ENCODE peak calls at places on chromosome 20, in five cellular contexts. W, U, I, F and K are unnamed samples.

GRCh38 chr20:43066061-43066575 is 123.6 kb downstream of the PTPRT start:
- DNase-seq in W (no peak), U (no peak), I (no peak), F (no peak), K (no peak)

GRCh38 chr20:46835418-46835817 is 59.2 kb upstream of the EYA2 start:
- DNase-seq in W (no peak), U (no peak), I (no peak), F (no peak), K (no peak)

GRCh38 chr20:49727894-49728885 is 14.5 kb upstream of the B4GALT5 start:
- DNase-seq in W (no peak), U (no peak), I (no peak), F (no peak), K (no peak)

GRCh38 chr20:35952480-35953410 is 1.6 kb downstream of the SCAND1 start:
- DNase-seq in W (peak), U (no peak), I (no peak), F (no peak), K (no peak)

GRCh38 chr20:63543733-63544132 is 3.8 kb downstream of the SRMS start:
- DNase-seq in W (no peak), U (no peak), I (no peak), F (no peak), K (no peak)

GRCh38 chr20:46967647-46968046 is 73.0 kb downstream of the EYA2 start:
- DNase-seq in W (no peak), U (no peak), I (no peak), F (no peak), K (no peak)

GRCh38 chr20:59322813-59323469 is 22.5 kb downstream of the EDN3 start:
- DNase-seq in W (no peak), U (no peak), I (no peak), F (no peak), K (no peak)

GRCh38 chr20:47785900-47786762 is 850 bp upstream of the SULF2 start:
- DNase-seq in W (peak), U (peak), I (peak), F (peak), K (no peak)

GRCh38 chr20:3218307-3218988 is 9.2 kb downstream of the ITPA start:
- DNase-seq in W (peak), U (peak), I (peak), F (peak), K (peak)

GRCh38 chr20:51840865-51841264 is 38.5 kb upstream of the SALL4 start:
- DNase-seq in W (no peak), U (no peak), I (no peak), F (no peak), K (no peak)

GRCh38 chr20:6533828-6534388 is 233.6 kb upstream of the BMP2 start:
- DNase-seq in W (no peak), U (no peak), I (no peak), F (no peak), K (no peak)

GRCh38 chr20:21208999-21209398 is 83.1 kb downstream of the KIZ start:
- DNase-seq in W (no peak), U (no peak), I (no peak), F (no peak), K (no peak)

GRCh38 chr20:61170521-61170920 is 81.5 kb upstream of the CDH4 start:
- DNase-seq in W (no peak), U (no peak), I (no peak), F (no peak), K (no peak)

GRCh38 chr20:58467572-58468330 is 47.4 kb downstream of the APCDD1L start:
- DNase-seq in W (no peak), U (no peak), I (no peak), F (no peak), K (no peak)

GRCh38 chr20:20412750-20413149 is 44.8 kb downstream of the INSM1 start:
- DNase-seq in W (no peak), U (no peak), I (no peak), F (no peak), K (no peak)

DNA sequence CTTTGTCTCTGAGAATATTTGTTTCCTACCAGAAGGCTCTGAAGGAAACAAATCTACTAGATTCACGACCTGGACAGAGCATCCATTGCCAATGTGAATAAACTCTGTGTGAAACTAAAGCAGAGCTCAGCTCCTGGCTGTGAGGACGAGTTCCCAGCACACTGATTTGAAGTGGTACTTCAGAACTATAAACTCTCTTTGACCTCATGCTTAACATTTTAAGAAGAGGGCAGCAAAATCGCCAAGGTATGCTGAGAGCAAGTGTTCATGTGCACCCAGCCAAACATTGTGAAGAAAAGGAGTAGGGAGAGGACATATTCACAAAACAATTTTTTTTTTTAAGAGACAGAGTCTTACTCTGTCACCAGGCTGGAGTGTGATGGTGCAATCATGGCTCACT is 33.7 kb upstream of the ZNF133 start:
- DNase-seq in W (peak), U (no peak), I (no peak), F (no peak), K (no peak)
- H3K27ac ChIP-seq in W (no peak), U (no peak), I (no peak), F (no peak), K (no peak)

GRCh38 chr20:37354210-37355195 is 8.6 kb downstream of the SRC start:
- DNase-seq in W (no peak), U (no peak), I (peak), F (peak), K (no peak)

GRCh38 chr20:37353285-37353849 is 7.4 kb downstream of the SRC start:
- DNase-seq in W (no peak), U (no peak), I (peak), F (no peak), K (no peak)

GRCh38 chr20:37356387-37356786 is 10.4 kb downstream of the SRC start:
- DNase-seq in W (no peak), U (peak), I (peak), F (no peak), K (peak)

GRCh38 chr20:37356961-37357371 is 11.0 kb downstream of the SRC start:
- DNase-seq in W (no peak), U (no peak), I (no peak), F (no peak), K (no peak)

GRCh38 chr20:37355252-37356180 is 9.6 kb downstream of the SRC start:
- DNase-seq in W (no peak), U (no peak), I (no peak), F (no peak), K (no peak)
- H3K27ac ChIP-seq in W (no peak), U (no peak), I (no peak), F (no peak), K (peak)

DNA sequence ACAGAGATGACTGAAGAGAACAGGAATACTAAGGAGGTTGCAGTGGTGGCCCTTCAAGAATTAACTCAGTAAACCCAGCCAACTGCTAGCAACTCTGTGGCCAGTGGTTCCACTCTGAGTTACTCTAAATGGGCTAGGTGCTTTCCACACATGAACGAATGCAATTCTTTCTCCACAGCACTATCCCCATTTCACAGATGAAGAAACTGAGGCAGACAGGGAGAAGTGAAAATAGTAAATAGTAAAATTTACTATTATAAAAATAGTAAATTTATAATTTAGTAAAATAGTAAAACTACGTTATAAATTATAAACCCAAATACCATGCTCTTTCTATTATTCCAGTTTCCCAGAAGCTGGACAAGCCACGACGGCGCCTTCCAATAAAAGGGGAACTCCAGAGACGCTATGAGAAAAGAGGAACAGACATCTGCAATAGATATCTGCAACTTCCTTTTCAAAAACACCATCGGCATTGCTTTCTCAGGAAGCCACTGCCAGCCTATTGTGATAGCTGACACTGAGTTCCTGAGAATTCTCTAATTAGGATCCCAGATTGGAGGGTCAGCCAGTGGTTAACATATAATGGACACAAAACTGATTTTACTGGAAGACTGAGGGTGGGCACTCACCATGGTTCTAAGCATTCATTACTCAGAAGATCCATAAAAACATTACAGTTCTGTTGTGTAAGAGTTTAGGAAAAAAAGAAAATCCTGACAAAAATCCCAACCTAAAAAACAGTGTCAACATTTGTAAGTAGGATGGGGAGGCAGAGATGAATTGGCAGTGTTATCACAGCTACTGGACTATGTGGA is 16.2 kb downstream of the FKBP1A start:
- DNase-seq in W (no peak), U (no peak), I (peak), F (no peak), K (no peak)
- H3K27ac ChIP-seq in W (no peak), U (peak), I (no peak), F (no peak), K (peak)

DNA sequence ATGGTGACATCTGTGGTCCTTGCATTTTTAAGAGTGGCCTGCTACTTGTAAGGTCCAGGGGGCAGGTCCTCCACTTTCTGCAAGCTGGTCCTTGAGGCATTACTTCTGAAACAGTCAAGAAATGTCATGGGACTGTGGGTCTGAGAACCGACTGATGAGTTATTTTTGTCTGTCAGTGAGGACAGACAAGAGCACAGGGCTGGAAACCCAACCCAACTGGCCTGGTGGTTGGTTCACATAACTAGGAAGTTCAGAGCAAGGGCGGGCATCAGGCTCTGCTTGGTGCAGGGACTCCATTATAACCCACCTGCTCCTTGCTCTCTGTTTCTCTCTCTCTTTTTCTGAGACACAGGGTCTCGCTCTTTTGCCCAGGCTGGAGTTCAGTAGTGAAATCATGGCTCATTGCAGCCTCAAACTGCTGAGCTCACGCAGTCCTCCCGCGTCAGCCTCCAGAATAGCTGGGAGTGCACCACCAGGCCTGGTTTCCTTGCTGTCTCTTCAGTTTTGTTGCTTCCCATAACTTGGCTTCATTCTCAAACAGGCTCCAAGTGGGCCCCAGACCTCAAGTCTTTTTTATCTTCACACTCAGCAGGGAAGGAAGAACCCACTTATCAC is 9.2 kb downstream of the CST3 start:
- DNase-seq in W (no peak), U (no peak), I (no peak), F (no peak), K (no peak)
- H3K27ac ChIP-seq in W (no peak), U (peak), I (no peak), F (no peak), K (peak)

GRCh38 chr20:32007787-32008616 is 2.2 kb upstream of the CCM2L start:
- DNase-seq in W (no peak), U (peak), I (no peak), F (no peak), K (no peak)
- H3K27ac ChIP-seq in W (no peak), U (peak), I (no peak), F (no peak), K (no peak)

DNA sequence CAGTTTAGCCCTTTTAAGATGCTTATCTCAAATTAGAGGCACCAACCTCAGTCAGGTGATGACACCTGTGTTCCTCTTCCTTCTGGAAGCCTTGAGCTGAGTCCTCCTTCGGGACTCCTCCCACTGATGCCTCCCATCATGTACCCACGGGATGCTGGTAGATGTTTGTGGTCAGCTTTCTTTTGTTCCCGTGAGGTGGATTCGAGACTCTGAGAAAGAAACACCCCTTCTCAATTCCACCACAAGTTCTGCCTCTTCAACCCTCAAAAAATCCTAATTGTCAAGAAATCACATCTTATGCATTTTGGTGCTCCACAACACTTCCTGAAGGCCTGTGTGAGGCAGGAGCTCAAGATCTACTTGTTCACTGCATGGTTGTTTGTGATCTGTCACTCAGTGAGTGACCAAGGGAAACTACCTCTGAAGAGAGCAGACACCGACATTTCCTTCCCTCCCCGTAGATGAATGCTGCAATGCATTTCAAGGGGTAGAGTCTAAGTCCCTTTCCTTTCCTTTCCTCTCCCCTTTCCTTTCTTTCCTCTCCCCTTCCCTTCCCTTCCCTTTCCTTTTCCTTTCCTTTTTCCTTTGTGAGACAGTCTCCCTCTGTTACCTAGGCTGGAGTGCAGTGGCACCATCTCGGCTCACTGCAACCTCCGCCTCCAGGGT is 50.5 kb downstream of the PCNA start:
- DNase-seq in W (no peak), U (no peak), I (no peak), F (no peak), K (no peak)
- H3K27ac ChIP-seq in W (no peak), U (no peak), I (no peak), F (no peak), K (no peak)

DNA sequence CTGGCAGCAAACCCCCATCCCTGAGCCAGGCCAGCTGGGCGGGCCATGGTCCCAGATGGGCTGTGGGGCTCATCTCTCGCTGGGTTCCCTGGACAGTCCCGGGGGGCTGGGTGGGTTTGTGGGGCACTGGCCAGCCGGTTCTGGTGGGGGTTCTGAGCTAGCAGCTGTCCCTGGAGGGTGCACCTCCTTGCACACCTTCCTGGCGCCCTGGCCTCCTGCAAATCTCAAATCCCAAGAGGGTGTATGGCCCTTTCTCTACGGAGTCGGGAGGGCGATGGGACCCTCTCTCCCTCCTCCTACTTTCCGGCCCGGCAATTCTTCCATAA is 1.2 kb upstream of the LAMA5 start:
- DNase-seq in W (no peak), U (no peak), I (no peak), F (no peak), K (no peak)
- H3K27ac ChIP-seq in W (peak), U (peak), I (no peak), F (no peak), K (peak)

GRCh38 chr20:53679597-53680309 is 86.1 kb upstream of the ZNF217 start:
- DNase-seq in W (no peak), U (no peak), I (no peak), F (no peak), K (no peak)
- H3K27ac ChIP-seq in W (peak), U (peak), I (no peak), F (no peak), K (peak)

GRCh38 chr20:371755-372542 is 8.6 kb upstream of the TRIB3 start:
- DNase-seq in W (no peak), U (no peak), I (peak), F (peak), K (no peak)
- H3K27ac ChIP-seq in W (no peak), U (peak), I (peak), F (peak), K (peak)